ENCODE peak calls at places on chromosome 6, in four cellular contexts. B is PC-3, M is astrocyte of the spinal cord, X is fibroblast of lung. V is an unnamed sample.

GRCh38 chr6:25132934-25133333 is 146.2 kb upstream of the CARMIL1 start:
- DNase-seq in B (no peak), M (no peak), X (no peak), V (no peak)

GRCh38 chr6:121780325-121781313 is 345.2 kb downstream of the GJA1 start:
- DNase-seq in B (peak; percentile 58), M (peak; percentile 95), X (peak; percentile 99), V (peak; percentile 71)

GRCh38 chr6:104705916-104706442 is 153.7 kb downstream of the HACE1 start:
- DNase-seq in B (no peak), M (no peak), X (no peak), V (no peak)

GRCh38 chr6:40999498-41000070 is 39.4 kb downstream of the UNC5CL start:
- DNase-seq in B (peak; percentile 35), M (peak; percentile 31), X (peak; percentile 40), V (peak; percentile 13)

GRCh38 chr6:52352239-52353008 is 9.5 kb upstream of the PAQR8 start:
- DNase-seq in B (peak; percentile 99), M (peak; percentile 92), X (peak; percentile 94), V (peak; percentile 98)

GRCh38 chr6:11734861-11735652 is 43.5 kb downstream of the ADTRP start:
- DNase-seq in B (peak; percentile 52), M (no peak), X (no peak), V (no peak)

GRCh38 chr6:135672256-135672655 is 174.7 kb upstream of the AHI1 start:
- DNase-seq in B (no peak), M (no peak), X (no peak), V (no peak)

GRCh38 chr6:11596640-11597237 is 59.2 kb downstream of the TMEM170B start:
- DNase-seq in B (no peak), M (no peak), X (no peak), V (no peak)

GRCh38 chr6:27133281-27134227 is 113.9 kb upstream of the PRSS16 start:
- DNase-seq in B (peak; percentile 75), M (peak; percentile 73), X (peak; percentile 77), V (peak; percentile 85)

GRCh38 chr6:137309078-137309762 is 90.0 kb upstream of the IFNGR1 start:
- DNase-seq in B (peak; percentile 84), M (peak; percentile 77), X (peak; percentile 78), V (peak; percentile 24)

GRCh38 chr6:161079566-161080262 is 88.1 kb downstream of the MAP3K4 start:
- DNase-seq in B (peak; percentile 73), M (peak; percentile 84), X (peak; percentile 95), V (peak; percentile 58)

GRCh38 chr6:9606435-9607134 is 808.3 kb downstream of the TFAP2A start:
- DNase-seq in B (no peak), M (no peak), X (no peak), V (no peak)

GRCh38 chr6:16168121-16168520 is 39.2 kb downstream of the MYLIP start:
- DNase-seq in B (no peak), M (no peak), X (no peak), V (no peak)

GRCh38 chr6:119308994-119309657 is 40.4 kb downstream of the MAN1A1 start:
- DNase-seq in B (no peak), M (no peak), X (no peak), V (no peak)

GRCh38 chr6:169157474-169158181 is 96.0 kb downstream of the THBS2 start:
- DNase-seq in B (no peak), M (no peak), X (no peak), V (no peak)

GRCh38 chr6:38943964-38944363 is 104.6 kb upstream of the GLP1R start:
- DNase-seq in B (peak; percentile 27), M (no peak), X (no peak), V (no peak)

GRCh38 chr6:16982827-16983226 is 119.0 kb upstream of the STMND1 start:
- DNase-seq in B (no peak), M (peak; percentile 92), X (peak; percentile 99), V (peak; percentile 71)

GRCh38 chr6:21079468-21080048 is 514.0 kb upstream of the SOX4 start:
- DNase-seq in B (no peak), M (peak; percentile 42), X (peak; percentile 79), V (peak; percentile 61)

GRCh38 chr6:10355115-10355702 is 59.7 kb downstream of the TFAP2A start:
- DNase-seq in B (no peak), M (no peak), X (peak; percentile 6), V (no peak)

GRCh38 chr6:133456934-133457333 is 215.8 kb downstream of the EYA4 start:
- DNase-seq in B (no peak), M (no peak), X (no peak), V (no peak)

GRCh38 chr6:144320746-144321145 is 35.6 kb downstream of the UTRN start:
- DNase-seq in B (no peak), M (no peak), X (no peak), V (no peak)

GRCh38 chr6:17971128-17972073 is 16.0 kb downstream of the KIF13A start:
- DNase-seq in B (peak; percentile 81), M (peak; percentile 62), X (peak; percentile 81), V (peak; percentile 70)

GRCh38 chr6:80197474-80197873 is 91.0 kb downstream of the BCKDHB start:
- DNase-seq in B (no peak), M (no peak), X (peak; percentile 64), V (peak; percentile 41)

GRCh38 chr6:147930743-147931142 is 411.9 kb upstream of the SASH1 start:
- DNase-seq in B (peak; percentile 52), M (no peak), X (no peak), V (no peak)

GRCh38 chr6:45590751-45591184 is 213.0 kb upstream of the SUPT3H start:
- DNase-seq in B (peak; percentile 35), M (peak; percentile 74), X (peak; percentile 75), V (no peak)

GRCh38 chr6:164113637-164114036 is 699.1 kb downstream of the QKI start:
- DNase-seq in B (no peak), M (no peak), X (no peak), V (no peak)

GRCh38 chr6:73969982-73970960 is 274.3 kb downstream of the CD109 start:
- DNase-seq in B (peak; percentile 68), M (peak; percentile 67), X (peak; percentile 64), V (peak; percentile 60)

GRCh38 chr6:159137715-159138114 is 31.5 kb upstream of the FNDC1 start:
- DNase-seq in B (no peak), M (no peak), X (no peak), V (no peak)

GRCh38 chr6:159132664-159133063 is 36.5 kb upstream of the FNDC1 start:
- DNase-seq in B (no peak), M (no peak), X (no peak), V (no peak)

GRCh38 chr6:159130846-159131245 is 38.4 kb upstream of the FNDC1 start:
- DNase-seq in B (no peak), M (no peak), X (no peak), V (no peak)

GRCh38 chr6:159131709-159132108 is 37.5 kb upstream of the FNDC1 start:
- DNase-seq in B (no peak), M (no peak), X (no peak), V (no peak)

DNA sequence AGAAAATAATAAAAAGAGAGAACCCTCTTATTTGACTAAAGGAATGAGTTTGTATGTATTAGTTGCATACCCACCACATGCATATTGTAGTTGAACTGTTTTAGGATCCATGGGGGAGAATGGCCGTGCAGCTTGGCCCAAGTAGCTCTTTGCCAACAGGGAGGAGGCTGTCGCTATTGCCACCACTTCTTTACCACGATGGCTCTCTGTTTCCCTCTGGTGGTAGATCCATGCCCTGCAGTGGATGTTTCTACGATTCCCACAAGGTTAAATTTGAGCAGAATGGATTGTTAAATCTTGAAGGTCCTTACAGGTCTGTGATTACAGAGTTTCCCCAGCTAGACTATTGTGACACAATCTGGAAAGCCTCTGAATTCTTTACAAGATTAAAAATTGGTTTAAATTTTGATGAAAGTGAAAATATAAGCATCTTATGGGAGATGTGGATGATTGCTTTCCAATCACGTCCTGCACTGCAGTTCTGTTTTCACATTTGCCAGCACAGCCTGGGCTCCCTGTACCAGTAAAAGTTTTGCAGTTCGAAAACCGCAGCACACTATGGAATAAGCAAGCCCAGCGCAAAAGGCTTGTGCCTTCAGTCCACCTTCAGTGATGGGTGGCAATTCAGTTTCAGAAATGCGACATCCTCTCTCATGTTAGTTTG is 34.4 kb upstream of the FNDC1 start:
- DNase-seq in B (peak; percentile 73), M (peak; percentile 42), X (peak; percentile 28), V (peak; percentile 46)
- TF ChIP-seq CTCF in B (peak; percentile 86), M (peak; percentile 97), X (peak; percentile 99), V (peak; percentile 95)

DNA sequence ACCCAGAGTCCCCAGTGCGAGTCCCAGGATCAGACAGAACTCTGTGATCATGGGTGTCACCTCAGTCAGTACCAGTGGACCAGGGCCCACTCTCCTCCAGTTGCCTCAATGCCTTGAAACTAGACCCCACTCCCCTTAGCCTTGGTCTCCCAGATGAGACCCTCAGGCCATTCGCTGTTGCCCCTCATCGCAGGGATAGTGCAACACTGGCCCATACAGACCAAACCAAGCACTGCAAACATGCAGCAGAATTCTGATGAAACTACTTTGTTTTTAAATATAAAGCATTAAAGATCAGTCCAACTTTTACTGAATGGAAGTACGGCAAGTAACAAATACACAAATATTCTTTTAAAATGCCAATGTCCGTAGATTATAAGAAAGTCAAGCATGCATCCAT is 101.2 kb upstream of the NT5E start:
- DNase-seq in B (no peak), M (no peak), X (no peak), V (no peak)
- TF ChIP-seq CTCF in B (no peak), M (no peak), X (no peak), V (no peak)

GRCh38 chr6:134626589-134626988 is 308.7 kb upstream of the SGK1 start:
- DNase-seq in B (no peak), M (no peak), X (no peak), V (no peak)
- TF ChIP-seq CTCF in B (no peak), M (no peak), X (no peak), V (peak; percentile 27)

GRCh38 chr6:4775591-4776492 is at the start of gene CDYL:
- DNase-seq in B (peak; percentile 94), M (peak; percentile 86), X (peak; percentile 85), V (peak; percentile 77)
- TF ChIP-seq CTCF in B (peak; percentile 29), M (no peak), X (no peak), V (peak; percentile 40)

DNA sequence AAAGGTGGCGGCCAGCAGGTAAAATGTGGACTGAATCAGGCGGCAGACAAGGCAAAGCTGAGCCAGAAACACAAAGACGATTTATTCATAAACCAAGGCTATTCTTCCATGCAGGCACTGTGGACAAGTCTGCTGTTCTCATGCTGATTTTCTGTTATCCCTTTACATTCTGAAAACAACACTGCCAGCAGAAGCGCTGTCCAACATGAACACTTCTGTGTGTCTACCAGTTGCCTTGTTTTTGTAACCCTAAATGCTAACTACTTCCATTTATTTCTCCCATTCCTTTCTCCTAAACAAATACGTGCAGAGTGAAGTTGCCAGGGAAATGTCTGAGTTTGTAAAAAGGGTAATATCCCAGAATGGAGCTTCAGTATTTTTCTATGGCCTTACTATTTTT is 1308.7 kb upstream of the MAP3K7 start:
- DNase-seq in B (no peak), M (peak; percentile 20), X (peak; percentile 5), V (no peak)
- TF ChIP-seq CTCF in B (no peak), M (no peak), X (no peak), V (no peak)

GRCh38 chr6:101403566-101403965 is 10.1 kb downstream of the GRIK2 start:
- DNase-seq in B (no peak), M (no peak), X (no peak), V (no peak)
- TF ChIP-seq CTCF in B (no peak), M (no peak), X (no peak), V (no peak)

GRCh38 chr6:78436335-78436734 is 431.0 kb upstream of the IRAK1BP1 start:
- DNase-seq in B (peak; percentile 44), M (peak; percentile 35), X (peak; percentile 20), V (peak; percentile 45)
- TF ChIP-seq CTCF in B (peak; percentile 51), M (peak; percentile 36), X (peak; percentile 28), V (peak; percentile 79)